ENCODE peak calls at places on chromosomes 1 and 21, in five cellular contexts. O, J, A, E and C are unnamed samples.

GRCh38 chr1:23394664-23395063 is 25.0 kb upstream of the ZNF436 start:
- DNase-seq in J (peak), O (peak), A (peak), E (peak), C (no peak)

GRCh38 chr1:24745711-24746582 is 700 bp downstream of the CLIC4 start:
- DNase-seq in O (peak), A (peak), J (peak), E (peak), C (peak)

GRCh38 chr1:201649776-201650607 is 111.1 kb downstream of the NAV1 start:
- DNase-seq in J (peak), A (peak), E (peak), O (peak), C (no peak)

GRCh38 chr21:33058468-33059318 is 11.2 kb upstream of the OLIG1 start:
- DNase-seq in A (no peak), E (no peak), J (no peak), O (no peak), C (no peak)

GRCh38 chr1:234226819-234227165 is 146.5 kb upstream of the COA6 start:
- DNase-seq in O (no peak), J (no peak), E (no peak), A (no peak), C (no peak)

GRCh38 chr1:204846546-204846945 is 24.1 kb upstream of the NFASC start:
- DNase-seq in O (no peak), J (no peak), A (no peak), E (no peak), C (no peak)

GRCh38 chr1:94275116-94275515 is 37.7 kb upstream of the ARHGAP29 start:
- DNase-seq in J (no peak), E (no peak), O (peak), A (no peak), C (no peak)

GRCh38 chr1:40773748-40774265 is 9.8 kb upstream of the KCNQ4 start:
- DNase-seq in J (no peak), E (no peak), O (no peak), A (peak), C (no peak)

GRCh38 chr1:116673935-116674630 is 6.5 kb upstream of the IGSF3 start:
- DNase-seq in J (no peak), A (no peak), E (no peak), O (peak), C (no peak)

GRCh38 chr1:245234217-245235120 is 79.7 kb downstream of the KIF26B start:
- DNase-seq in J (no peak), E (peak), O (no peak), A (peak), C (no peak)

GRCh38 chr1:239616686-239617085 is 230.3 kb downstream of the CHRM3 start:
- DNase-seq in A (no peak), O (no peak), E (no peak), J (no peak), C (no peak)

GRCh38 chr1:31617917-31618746 is 643 bp downstream of the HCRTR1 start:
- DNase-seq in O (peak), J (peak), E (peak), A (peak), C (peak)

GRCh38 chr1:235297579-235297978 is 30.4 kb downstream of the ARID4B start:
- DNase-seq in A (no peak), J (no peak), O (no peak), E (no peak), C (no peak)

GRCh38 chr1:52264530-52265115 is 101.4 kb downstream of the CC2D1B start:
- DNase-seq in E (no peak), J (peak), A (no peak), O (peak), C (no peak)

GRCh38 chr1:243944429-243945160 is 94.6 kb upstream of the AKT3 start:
- DNase-seq in A (peak), J (peak), E (peak), O (peak), C (no peak)

GRCh38 chr1:9350011-9350907 is 57.6 kb downstream of the SPSB1 start:
- DNase-seq in E (no peak), J (peak), O (peak), A (no peak), C (no peak)

GRCh38 chr21:46002841-46003574 is 21.4 kb downstream of the COL6A1 start:
- DNase-seq in O (peak), A (no peak), J (no peak), E (no peak), C (no peak)

GRCh38 chr1:244801246-244801645 is 34.2 kb upstream of the COX20 start:
- DNase-seq in O (peak), E (peak), J (peak), A (peak), C (peak)

GRCh38 chr1:230113605-230114241 is 46.7 kb downstream of the GALNT2 start:
- DNase-seq in A (no peak), E (no peak), O (peak), J (peak), C (no peak)

GRCh38 chr1:15850450-15851079 is 3.1 kb downstream of the SPEN start:
- DNase-seq in J (no peak), E (no peak), A (no peak), O (peak), C (no peak)

GRCh38 chr1:16921391-16922185 is at the start of gene CROCC:
- DNase-seq in J (peak), A (peak), E (peak), O (no peak), C (peak)

GRCh38 chr1:67880056-67880601 is 46.9 kb upstream of the GNG12 start:
- DNase-seq in A (no peak), J (peak), O (peak), E (no peak), C (no peak)

GRCh38 chr1:24321150-24321549 is 2.0 kb downstream of the GRHL3 start:
- DNase-seq in J (no peak), O (no peak), A (no peak), E (no peak), C (no peak)

GRCh38 chr1:40379785-40380452 is 6.4 kb downstream of the SMAP2 start:
- DNase-seq in A (no peak), J (peak), O (peak), E (no peak), C (no peak)

GRCh38 chr1:44733365-44733764 is 2.4 kb upstream of the RNU5D-1 start:
- DNase-seq in E (no peak), J (peak), A (no peak), O (peak), C (no peak)

GRCh38 chr1:183242556-183242955 is 56.5 kb downstream of the LAMC2 start:
- DNase-seq in E (no peak), O (no peak), J (peak), A (no peak), C (no peak)

GRCh38 chr1:22814176-22815042 is 103.8 kb downstream of the EPHB2 start:
- DNase-seq in O (peak), A (no peak), J (peak), E (no peak), C (no peak)

GRCh38 chr21:33747420-33747819 is 105.1 kb downstream of the ITSN1 start:
- DNase-seq in E (no peak), O (no peak), A (no peak), J (no peak), C (no peak)

GRCh38 chr21:45824546-45825208 is 156.9 kb upstream of the COL6A1 start:
- DNase-seq in E (no peak), A (no peak), J (no peak), O (no peak), C (no peak)

GRCh38 chr1:36492491-36492890 is 9.8 kb upstream of the CSF3R start:
- DNase-seq in E (no peak), O (no peak), A (no peak), J (no peak), C (no peak)

GRCh38 chr1:1356166-1356795 is 2.1 kb downstream of the MXRA8 start:
- DNase-seq in J (no peak), E (no peak), O (no peak), A (no peak), C (no peak)

GRCh38 chr1:33327587-33328325 is 6.9 kb upstream of the A3GALT2 start:
- DNase-seq in E (no peak), A (no peak), J (peak), O (peak), C (no peak)

GRCh38 chr1:174998569-174999215 is 1.1 kb upstream of the CACYBP start:
- DNase-seq in A (peak), E (peak), J (peak), O (peak), C (peak)

GRCh38 chr21:14542638-14543037 is 3.5 kb downstream of the SAMSN1 start:
- DNase-seq in J (no peak), O (no peak), E (no peak), A (no peak), C (no peak)

GRCh38 chr1:227218870-227219578 is 99.3 kb downstream of the CDC42BPA start:
- DNase-seq in J (no peak), A (no peak), E (no peak), O (no peak), C (no peak)

GRCh38 chr1:222582099-222582774 is 7.5 kb downstream of the TAF1A start:
- DNase-seq in J (no peak), A (no peak), O (peak), E (no peak), C (no peak)

GRCh38 chr1:171939730-171940129 is 98.4 kb downstream of the DNM3 start:
- DNase-seq in E (peak), J (no peak), O (no peak), A (peak), C (no peak)

DNA sequence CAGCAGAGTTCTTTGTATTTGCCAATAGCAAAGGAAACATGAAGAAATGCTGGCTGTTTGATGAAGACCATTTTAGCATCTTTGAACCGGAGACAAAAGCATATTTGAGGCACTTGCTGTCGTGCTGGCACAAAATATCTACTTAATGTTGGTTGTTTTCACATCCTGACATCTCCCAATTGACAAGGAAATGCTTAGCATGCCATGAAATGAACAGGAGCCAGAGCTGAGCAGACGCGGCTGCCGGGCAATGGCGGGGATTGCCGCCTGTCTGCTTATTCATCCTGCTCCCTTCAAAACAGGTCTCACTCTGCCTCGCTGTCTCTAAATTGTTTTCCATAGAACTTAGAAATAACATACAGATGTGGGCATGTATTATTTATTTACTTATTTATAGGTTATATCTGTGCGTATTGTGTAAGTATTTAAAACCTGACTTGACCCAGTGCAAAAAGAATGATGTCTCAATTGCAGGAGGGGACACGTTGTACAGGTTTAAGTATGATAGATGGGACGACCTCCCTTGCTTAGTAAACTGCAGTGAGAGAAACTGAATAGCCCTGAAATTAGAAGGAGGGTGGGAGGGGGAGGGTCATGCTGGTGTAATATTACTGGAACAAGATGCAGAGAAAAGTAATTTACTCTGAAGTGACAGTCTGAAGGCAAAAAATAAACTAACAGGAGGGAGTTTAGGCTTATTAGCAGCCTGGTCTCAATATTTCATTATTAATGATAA is 590.3 kb upstream of the PLXNA2 start:
- DNase-seq in O (peak), A (peak), E (peak), J (peak), C (no peak)
- H2AFZ ChIP-seq in O (no peak), A (peak), E (peak), J (no peak), C (no peak)

GRCh38 chr1:12408662-12409061 is 178.8 kb downstream of the VPS13D start:
- DNase-seq in J (no peak), A (no peak), E (no peak), O (no peak), C (no peak)

GRCh38 chr1:12407962-12408288 is 178.1 kb downstream of the VPS13D start:
- DNase-seq in A (no peak), J (no peak), O (no peak), E (no peak), C (no peak)

GRCh38 chr1:12406218-12407021 is 176.6 kb downstream of the VPS13D start:
- DNase-seq in O (peak), E (peak), A (peak), J (peak), C (no peak)

GRCh38 chr1:12405325-12406217 is 175.7 kb downstream of the VPS13D start:
- DNase-seq in E (peak), O (peak), A (peak), J (peak), C (no peak)

DNA sequence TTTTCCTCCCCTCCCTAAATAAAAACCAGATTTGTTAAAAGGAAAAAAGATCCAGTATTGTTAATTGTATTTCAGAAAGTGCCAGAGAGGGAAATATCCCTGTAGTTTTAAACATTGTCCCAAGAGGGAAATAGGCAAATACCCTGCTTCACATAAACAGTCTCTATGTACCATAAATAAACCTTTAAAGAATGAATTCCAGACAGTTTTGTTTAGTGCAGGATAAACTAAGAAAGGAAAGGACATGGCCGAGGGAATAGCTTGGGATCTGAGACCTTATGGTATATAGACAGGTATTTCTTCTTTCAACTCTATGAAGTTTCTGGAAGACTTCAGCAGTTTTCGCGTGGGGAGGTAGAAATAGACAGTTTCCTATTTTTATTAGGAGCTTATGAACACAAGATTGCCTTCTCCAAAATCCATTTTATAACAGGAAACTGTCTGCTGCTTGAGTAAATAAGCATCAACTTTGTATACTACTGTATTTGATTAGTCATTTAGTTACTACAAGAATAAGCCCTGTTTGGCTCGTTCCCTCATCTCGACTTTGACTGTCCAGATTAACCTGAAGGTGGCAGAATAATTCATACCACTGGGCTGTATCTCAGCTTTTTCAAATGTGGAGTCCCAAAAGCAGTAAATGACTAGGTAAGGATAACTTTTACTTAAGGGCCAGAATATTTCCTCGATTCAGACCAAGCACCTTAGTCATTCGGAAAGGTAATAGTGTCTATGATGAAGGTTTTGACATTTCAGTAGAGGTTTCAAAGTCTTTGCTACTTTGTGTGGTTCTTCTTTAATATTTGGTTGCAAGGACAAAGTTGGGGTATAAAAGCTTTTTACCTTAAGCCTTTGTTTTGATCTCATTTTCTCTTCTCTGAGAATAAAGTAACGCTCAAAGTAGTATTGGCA is 177.5 kb downstream of the VPS13D start:
- DNase-seq in E (no peak), A (peak), O (peak), J (peak), C (no peak)
- H3K4me2 ChIP-seq in E (peak), A (no peak), O (peak), J (no peak), C (no peak)

GRCh38 chr1:209395169-209395568 is 188.3 kb upstream of the CAMK1G start:
- DNase-seq in A (no peak), J (no peak), O (no peak), E (no peak), C (no peak)
- H2AFZ ChIP-seq in A (no peak), J (peak), O (no peak), E (peak), C (no peak)

GRCh38 chr1:26156285-26157038 is 2.4 kb upstream of the FAM110D start:
- DNase-seq in J (no peak), O (no peak), A (peak), E (no peak), C (no peak)

GRCh38 chr1:26155370-26156284 is 3.3 kb upstream of the FAM110D start:
- DNase-seq in J (no peak), A (peak), E (no peak), O (no peak), C (no peak)

GRCh38 chr1:26160527-26161407 is 1.9 kb downstream of the FAM110D start:
- DNase-seq in A (peak), E (no peak), J (no peak), O (no peak), C (no peak)

GRCh38 chr1:26159113-26160039 is 497 bp downstream of the FAM110D start:
- DNase-seq in A (no peak), J (no peak), O (no peak), E (no peak), C (no peak)

GRCh38 chr1:26158271-26159112 is at the start of gene FAM110D:
- DNase-seq in O (no peak), E (no peak), J (no peak), A (peak), C (no peak)
- H3K4me2 ChIP-seq in O (no peak), E (peak), J (no peak), A (peak), C (no peak)